ENCODE peak calls at places on chromosome 3, in ten cellular contexts. W, Z, L, H, M, E, O, J, T and S are unnamed samples.

GRCh38 chr3:22729981-22730380 is 473.1 kb upstream of the UBE2E2 start:
- DNase-seq in T (peak), Z (peak), H (no peak), J (no peak), M (no peak), E (no peak), L (peak), O (no peak), W (no peak), S (no peak)

GRCh38 chr3:148262980-148263379 is 434.7 kb upstream of the AGTR1 start:
- DNase-seq in L (no peak), O (no peak), E (no peak), T (no peak), M (no peak), Z (no peak), J (no peak), H (no peak), W (no peak), S (no peak)

GRCh38 chr3:30258426-30259392 is 347.7 kb upstream of the TGFBR2 start:
- DNase-seq in T (no peak), O (no peak), J (no peak), H (peak), E (no peak), L (no peak), W (no peak), M (no peak), Z (no peak), S (no peak)

GRCh38 chr3:72223116-72223515 is 438.2 kb upstream of the PROK2 start:
- DNase-seq in H (no peak), M (no peak), W (no peak), L (peak), T (no peak), E (no peak), Z (no peak), O (no peak), J (no peak), S (no peak)

GRCh38 chr3:178699810-178700209 is 163.6 kb downstream of the KCNMB2 start:
- DNase-seq in O (no peak), J (no peak), H (peak), Z (no peak), E (no peak), L (no peak), T (no peak), W (no peak), M (no peak), S (no peak)

GRCh38 chr3:103295974-103296570 is 861.3 kb downstream of the ZPLD1 start:
- DNase-seq in Z (peak), L (peak), J (no peak), O (no peak), M (no peak), H (no peak), E (no peak), T (no peak), W (no peak), S (no peak)

GRCh38 chr3:188362405-188362831 is 208.5 kb downstream of the LPP start:
- DNase-seq in E (no peak), H (no peak), L (peak), M (no peak), T (no peak), J (no peak), Z (peak), O (peak), W (no peak), S (no peak)

GRCh38 chr3:197181751-197182150 is 116.7 kb downstream of the DLG1 start:
- DNase-seq in H (no peak), T (no peak), L (peak), Z (no peak), E (no peak), O (no peak), J (no peak), M (no peak), W (no peak), S (no peak)

GRCh38 chr3:32841875-32842505 is 24.2 kb downstream of the TRIM71 start:
- DNase-seq in H (no peak), E (no peak), Z (no peak), W (no peak), M (no peak), O (no peak), T (no peak), L (peak), J (no peak), S (no peak)